ENCODE peak calls at places on chromosomes 13 and 19, in ten cellular contexts. P, X, S, T, W, N, G, K, F and I are unnamed samples.

GRCh38 chr19:45766919-45767346 is 2.1 kb downstream of the SIX5 start:
- DNase-seq in W (peak), X (no peak), N (no peak), G (peak), T (no peak), F (no peak), K (no peak), S (no peak), P (no peak), I (no peak)

GRCh38 chr13:21749410-21749809 is 78.5 kb downstream of the FGF9 start:
- DNase-seq in F (no peak), T (no peak), N (no peak), S (no peak), X (no peak), G (no peak), K (no peak), P (no peak), W (no peak), I (no peak)

GRCh38 chr13:27076411-27076810 is 95.2 kb downstream of the USP12 start:
- DNase-seq in T (no peak), S (no peak), W (no peak), F (no peak), K (no peak), N (no peak), P (no peak), G (no peak), X (no peak), I (no peak)

GRCh38 chr13:48636550-48636949 is 17.2 kb upstream of the CYSLTR2 start:
- DNase-seq in X (no peak), T (no peak), G (no peak), S (no peak), F (no peak), K (no peak), W (no peak), P (no peak), N (no peak), I (no peak)

GRCh38 chr13:31168736-31169135 is 7.0 kb upstream of the HSPH1 start:
- DNase-seq in G (no peak), K (no peak), S (peak), W (no peak), X (no peak), F (no peak), T (no peak), N (no peak), P (no peak), I (no peak)

GRCh38 chr19:48940902-48941301 is 7.4 kb downstream of the DHDH start:
- DNase-seq in K (no peak), X (no peak), P (no peak), S (no peak), N (no peak), W (no peak), F (no peak), T (no peak), G (no peak), I (no peak)

GRCh38 chr19:39363909-39364457 is 21.8 kb downstream of the SAMD4B start:
- DNase-seq in T (no peak), G (no peak), P (no peak), W (peak), X (no peak), F (no peak), N (no peak), K (no peak), S (no peak), I (no peak)

GRCh38 chr13:72970301-72970880 is 88.4 kb upstream of the KLF5 start:
- DNase-seq in W (no peak), G (no peak), N (no peak), S (no peak), X (no peak), F (no peak), K (no peak), P (no peak), T (no peak), I (no peak)

GRCh38 chr13:48448963-48449614 is 36.2 kb upstream of the LPAR6 start:
- DNase-seq in G (no peak), K (no peak), W (no peak), P (no peak), N (no peak), S (no peak), F (no peak), T (no peak), X (no peak), I (no peak)

GRCh38 chr19:53892981-53893325 is 11.0 kb downstream of the PRKCG start:
- DNase-seq in X (no peak), P (no peak), S (no peak), K (no peak), F (peak), G (no peak), W (no peak), T (no peak), N (peak), I (no peak)

GRCh38 chr19:42253245-42254082 is 1.5 kb downstream of the ERF start:
- DNase-seq in T (no peak), S (peak), G (peak), N (peak), X (no peak), F (peak), P (peak), W (peak), K (no peak), I (no peak)

GRCh38 chr13:97978661-97979450 is 25.4 kb downstream of the IPO5 start:
- DNase-seq in S (no peak), W (no peak), F (peak), K (no peak), P (no peak), G (no peak), T (no peak), N (no peak), X (no peak), I (no peak)

GRCh38 chr19:11387154-11388034 is 3.3 kb upstream of the EPOR start:
- DNase-seq in F (no peak), X (no peak), W (no peak), P (no peak), G (no peak), N (no peak), T (no peak), S (no peak), K (no peak), I (no peak)

GRCh38 chr13:21557995-21558394 is 46.0 kb downstream of the MICU2 start:
- DNase-seq in W (no peak), P (no peak), X (no peak), K (peak), S (no peak), N (peak), F (peak), G (no peak), T (no peak), I (no peak)

GRCh38 chr19:11821474-11821873 is 7.4 kb downstream of the ZNF440 start:
- DNase-seq in N (peak), G (no peak), P (no peak), S (no peak), T (no peak), X (no peak), F (no peak), K (no peak), W (no peak), I (no peak)

GRCh38 chr13:77749481-77749880 is 52.0 kb downstream of the SLAIN1 start:
- DNase-seq in X (no peak), N (no peak), K (no peak), P (no peak), G (no peak), S (no peak), W (no peak), F (no peak), T (no peak), I (no peak)

GRCh38 chr19:49400034-49400433 is 12.0 kb downstream of the KASH5 start:
- DNase-seq in G (no peak), K (no peak), S (no peak), W (no peak), X (no peak), P (no peak), T (no peak), F (no peak), N (no peak), I (no peak)

GRCh38 chr19:810077-810855 is 11.5 kb downstream of the PLPPR3 start:
- DNase-seq in K (no peak), S (no peak), T (no peak), W (no peak), N (peak), G (peak), P (no peak), F (peak), X (no peak), I (no peak)

GRCh38 chr13:110108348-110109139 is 198.4 kb downstream of the COL4A1 start:
- DNase-seq in T (peak), W (peak), F (peak), S (peak), K (peak), P (peak), G (peak), X (peak), N (no peak), I (peak)

GRCh38 chr13:41639955-41640780 is 182.8 kb downstream of the RGCC start:
- DNase-seq in N (no peak), T (no peak), X (peak), W (peak), K (no peak), S (no peak), P (no peak), F (no peak), G (no peak), I (no peak)

GRCh38 chr13:49985129-49985528 is 11.7 kb upstream of the TRIM13 start:
- DNase-seq in X (peak), K (no peak), F (no peak), P (no peak), N (no peak), G (no peak), W (no peak), S (no peak), T (no peak), I (no peak)

GRCh38 chr19:47518139-47518538 is 3.3 kb upstream of the NAPA start:
- DNase-seq in W (no peak), T (no peak), F (no peak), G (no peak), S (peak), K (no peak), N (no peak), P (no peak), X (no peak), I (no peak)

GRCh38 chr13:21638319-21639282 is 32.3 kb upstream of the FGF9 start:
- DNase-seq in G (no peak), K (no peak), F (peak), X (no peak), T (no peak), W (no peak), N (peak), S (peak), P (no peak), I (no peak)

GRCh38 chr19:54233941-54234340 is 8.6 kb downstream of the LILRA6 start:
- DNase-seq in W (peak), T (no peak), P (peak), N (no peak), F (no peak), G (no peak), X (no peak), S (no peak), K (no peak), I (no peak)

GRCh38 chr13:29508130-29508873 is 87.2 kb downstream of the SLC7A1 start:
- DNase-seq in W (peak), P (peak), F (peak), T (peak), S (peak), N (peak), K (peak), X (peak), G (no peak), I (no peak)

GRCh38 chr13:40672310-40673060 is 6.0 kb upstream of the FOXO1 start:
- DNase-seq in F (peak), K (peak), S (no peak), T (no peak), X (no peak), P (no peak), N (peak), G (no peak), W (no peak), I (no peak)

GRCh38 chr19:55473613-55474012 is 2.8 kb upstream of the ZNF628 start:
- DNase-seq in X (no peak), N (no peak), F (no peak), G (no peak), P (no peak), K (no peak), S (no peak), W (no peak), T (no peak), I (no peak)

GRCh38 chr19:55246462-55247451 is 12.1 kb downstream of the PPP6R1 start:
- DNase-seq in X (no peak), W (no peak), P (no peak), G (peak), N (no peak), F (no peak), K (no peak), T (no peak), S (no peak), I (no peak)

GRCh38 chr13:43258771-43259170 is 235.4 kb downstream of the DNAJC15 start:
- DNase-seq in F (no peak), N (no peak), X (no peak), T (no peak), G (no peak), K (no peak), W (no peak), P (no peak), S (no peak), I (no peak)

GRCh38 chr13:50187352-50188029 is 172.2 kb downstream of the KCNRG start:
- DNase-seq in F (no peak), K (no peak), N (no peak), P (no peak), T (no peak), X (no peak), G (no peak), S (no peak), W (no peak), I (no peak)

GRCh38 chr13:30791354-30791921 is 56.1 kb downstream of the ALOX5AP start:
- DNase-seq in P (no peak), X (no peak), S (no peak), W (no peak), F (no peak), G (peak), N (no peak), K (no peak), T (no peak), I (no peak)

GRCh38 chr13:109436841-109437240 is 349.5 kb downstream of the IRS2 start:
- DNase-seq in T (no peak), K (no peak), N (no peak), F (no peak), X (no peak), P (no peak), W (no peak), S (no peak), G (no peak), I (no peak)

GRCh38 chr13:106796280-106797047 is 228.5 kb upstream of the ARGLU1 start:
- DNase-seq in F (peak), X (no peak), T (no peak), N (no peak), S (no peak), W (no peak), G (no peak), P (no peak), K (no peak), I (no peak)

GRCh38 chr19:33703438-33703750 is 81.6 kb downstream of the CHST8 start:
- DNase-seq in P (no peak), G (peak), T (no peak), X (no peak), F (no peak), K (no peak), W (peak), S (no peak), N (no peak), I (no peak)

GRCh38 chr13:26872444-26873173 is 112.0 kb upstream of the GPR12 start:
- DNase-seq in W (no peak), K (peak), P (no peak), T (no peak), G (no peak), S (peak), X (peak), N (peak), F (peak), I (no peak)

GRCh38 chr19:7870571-7871279 is 3.5 kb downstream of the PRR36 start:
- DNase-seq in N (peak), G (no peak), S (peak), T (no peak), F (peak), K (peak), W (no peak), X (no peak), P (no peak), I (no peak)

GRCh38 chr19:15640294-15640903 is at the start of gene CYP4F3:
- DNase-seq in G (peak), X (peak), W (no peak), S (peak), F (no peak), K (peak), T (peak), P (no peak), N (peak), I (peak)

GRCh38 chr19:17109962-17110598 is 34.5 kb downstream of the MYO9B start:
- DNase-seq in S (peak), W (no peak), X (no peak), K (no peak), F (no peak), G (peak), T (no peak), P (no peak), N (no peak), I (no peak)
- TF ChIP-seq POLR2AphosphoS5 in S (no peak), W (no peak), X (no peak), K (no peak), F (no peak), G (peak), T (no peak), P (no peak), N (no peak), I (no peak)

DNA sequence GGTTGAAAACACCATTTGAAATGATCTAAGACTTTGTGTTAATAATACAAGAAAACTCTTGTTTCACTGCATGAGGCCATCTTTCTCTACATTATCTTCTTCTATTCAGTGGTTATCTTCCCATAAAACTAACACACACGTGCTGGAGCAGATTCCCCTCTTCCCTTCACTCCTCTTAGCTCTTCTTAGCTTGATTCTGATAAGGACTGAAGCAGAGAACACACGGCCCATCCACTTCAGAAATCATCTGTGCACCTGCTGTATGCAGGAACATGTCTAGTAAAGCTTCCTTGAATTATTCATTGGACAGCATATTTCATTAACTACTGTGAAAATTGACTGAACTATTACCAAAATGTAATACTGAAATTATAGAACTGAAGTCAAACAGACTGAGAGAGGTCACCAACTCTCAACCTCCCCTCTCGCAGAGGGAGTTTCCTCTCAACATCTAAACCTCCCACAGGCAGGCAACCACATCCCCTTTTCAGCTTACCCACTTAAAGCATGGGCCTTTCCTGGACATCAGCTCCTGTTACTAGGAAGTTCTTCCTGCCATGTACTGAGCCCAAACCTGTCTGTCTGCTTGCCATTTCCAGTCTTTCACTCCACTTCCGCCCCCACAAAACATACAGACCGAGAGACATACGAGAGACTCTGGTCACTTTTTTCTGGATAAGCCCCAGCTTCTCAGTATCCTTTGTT is 113.9 kb downstream of the CRYL1 start:
- DNase-seq in T (peak), G (no peak), X (no peak), P (peak), S (no peak), N (no peak), W (no peak), K (no peak), F (no peak), I (no peak)
- TF ChIP-seq POLR2AphosphoS5 in T (no peak), G (no peak), X (no peak), P (no peak), S (no peak), N (no peak), W (no peak), K (no peak), F (no peak), I (no peak)

GRCh38 chr19:5787554-5788182 is 3.1 kb upstream of the PRR22 start:
- DNase-seq in S (no peak), K (no peak), N (no peak), P (no peak), G (peak), F (no peak), T (no peak), X (no peak), W (peak), I (no peak)
- TF ChIP-seq POLR2AphosphoS5 in S (no peak), K (no peak), N (no peak), P (no peak), G (no peak), F (no peak), T (no peak), X (no peak), W (no peak), I (no peak)

GRCh38 chr19:50723069-50723468 is at the start of gene CLEC11A:
- DNase-seq in G (peak), K (no peak), F (peak), P (no peak), X (no peak), T (no peak), N (no peak), S (peak), W (peak), I (no peak)
- TF ChIP-seq POLR2AphosphoS5 in G (no peak), K (no peak), F (no peak), P (no peak), X (no peak), T (no peak), N (no peak), S (no peak), W (no peak), I (peak)

GRCh38 chr19:1818549-1819195 is 6.6 kb upstream of the ATP8B3 start:
- DNase-seq in F (no peak), T (no peak), G (peak), S (no peak), W (no peak), P (no peak), N (no peak), K (no peak), X (no peak), I (no peak)
- TF ChIP-seq POLR2AphosphoS5 in F (no peak), T (no peak), G (no peak), S (no peak), W (no peak), P (no peak), N (no peak), K (no peak), X (no peak), I (no peak)

DNA sequence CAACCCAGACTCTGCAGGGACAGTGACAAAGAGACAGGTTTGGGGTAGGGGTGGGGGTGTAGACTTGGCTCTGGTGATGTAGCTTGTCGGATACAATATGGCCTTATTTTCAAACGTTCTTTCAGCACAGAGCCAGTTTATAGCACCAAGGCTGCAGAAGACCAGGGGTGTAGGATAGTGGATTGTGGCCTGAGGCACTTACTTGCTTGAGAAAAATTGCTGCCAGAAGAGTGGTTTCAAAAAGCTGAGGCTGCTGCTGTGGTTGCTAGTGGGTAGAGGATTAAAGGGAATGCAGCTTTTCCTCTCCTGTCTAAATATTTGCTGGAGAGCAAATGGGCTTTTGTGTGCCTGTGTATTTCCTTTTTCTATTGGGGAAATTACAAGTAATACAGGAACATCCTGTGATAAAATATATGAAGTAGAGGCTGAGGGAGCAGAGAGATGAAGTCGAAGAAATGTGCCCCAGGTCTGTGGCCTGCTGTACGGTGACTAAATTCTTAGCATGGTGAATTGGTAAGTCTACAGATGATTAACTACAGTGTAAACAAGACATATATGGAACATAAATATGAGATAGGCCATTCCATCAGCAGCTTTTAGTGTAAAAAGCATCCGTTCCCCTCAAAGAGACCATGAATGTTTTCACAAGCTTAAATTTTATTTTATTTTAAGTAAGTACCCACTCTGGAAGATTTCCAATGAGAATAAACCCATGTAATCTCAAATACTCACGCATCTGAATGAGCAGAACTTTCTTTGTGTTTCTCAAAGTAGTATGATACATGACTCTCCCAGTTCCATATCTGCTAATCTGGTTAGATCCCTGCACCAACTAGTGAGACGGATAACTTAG is 112.9 kb downstream of the LRCH1 start:
- DNase-seq in T (no peak), G (no peak), F (no peak), P (no peak), N (no peak), X (no peak), K (no peak), S (no peak), W (no peak), I (no peak)
- TF ChIP-seq POLR2AphosphoS5 in T (no peak), G (no peak), F (no peak), P (no peak), N (no peak), X (no peak), K (no peak), S (no peak), W (no peak), I (no peak)